ENCODE peak calls at places on chromosomes 2 and 18, in four cellular contexts. One of them, this sample, is unnamed.

GRCh38 chr2:143559202-143559601 is 430.0 kb downstream of the ARHGAP15 start:
- DNase-seq in NCI-H1105: no peak
- DNase-seq in GM03348: no peak
- DNase-seq in activated T-helper 1 cell treated with anti-CD3 and anti-CD28 coated beads, Interleukin-2, amount 50 U/mL, for 16 hours: no peak
- DNase-seq in this sample: no peak

GRCh38 chr2:70503896-70504295 is 49.7 kb downstream of the TGFA start:
- DNase-seq in NCI-H1105: no peak
- DNase-seq in activated T-helper 1 cell treated with anti-CD3 and anti-CD28 coated beads, Interleukin-2, amount 50 U/mL, for 16 hours: no peak
- DNase-seq in GM03348: no peak
- DNase-seq in this sample: no peak

GRCh38 chr2:58235170-58235569 is 6.0 kb downstream of the FANCL start:
- DNase-seq in GM03348: no peak
- DNase-seq in activated T-helper 1 cell treated with anti-CD3 and anti-CD28 coated beads, Interleukin-2, amount 50 U/mL, for 16 hours: no peak
- DNase-seq in NCI-H1105: no peak
- DNase-seq in this sample: no peak

GRCh38 chr2:189327879-189328351 is 113.4 kb upstream of the WDR75 start:
- DNase-seq in NCI-H1105: no peak
- DNase-seq in GM03348: no peak
- DNase-seq in activated T-helper 1 cell treated with anti-CD3 and anti-CD28 coated beads, Interleukin-2, amount 50 U/mL, for 16 hours: no peak
- DNase-seq in this sample: no peak

GRCh38 chr2:73063909-73064875 is 7.3 kb downstream of the SFXN5 start:
- DNase-seq in GM03348: peak
- DNase-seq in activated T-helper 1 cell treated with anti-CD3 and anti-CD28 coated beads, Interleukin-2, amount 50 U/mL, for 16 hours: no peak
- DNase-seq in NCI-H1105: no peak
- DNase-seq in this sample: no peak

GRCh38 chr18:66872277-66872676 is 268.4 kb upstream of the CDH19 start:
- DNase-seq in GM03348: no peak
- DNase-seq in activated T-helper 1 cell treated with anti-CD3 and anti-CD28 coated beads, Interleukin-2, amount 50 U/mL, for 16 hours: no peak
- DNase-seq in NCI-H1105: peak
- DNase-seq in this sample: no peak

GRCh38 chr2:234488913-234489451 is 7.9 kb downstream of the ARL4C start:
- DNase-seq in NCI-H1105: no peak
- DNase-seq in GM03348: no peak
- DNase-seq in activated T-helper 1 cell treated with anti-CD3 and anti-CD28 coated beads, Interleukin-2, amount 50 U/mL, for 16 hours: peak
- DNase-seq in this sample: peak

GRCh38 chr2:45836740-45837139 is 185.3 kb downstream of the PRKCE start:
- DNase-seq in GM03348: no peak
- DNase-seq in activated T-helper 1 cell treated with anti-CD3 and anti-CD28 coated beads, Interleukin-2, amount 50 U/mL, for 16 hours: no peak
- DNase-seq in NCI-H1105: no peak
- DNase-seq in this sample: no peak

GRCh38 chr2:144162652-144163051 is 357.3 kb downstream of the ZEB2 start:
- DNase-seq in GM03348: no peak
- DNase-seq in NCI-H1105: no peak
- DNase-seq in activated T-helper 1 cell treated with anti-CD3 and anti-CD28 coated beads, Interleukin-2, amount 50 U/mL, for 16 hours: peak
- DNase-seq in this sample: peak

GRCh38 chr2:8086796-8087479 is 594.9 kb upstream of the ID2 start:
- DNase-seq in GM03348: peak
- DNase-seq in activated T-helper 1 cell treated with anti-CD3 and anti-CD28 coated beads, Interleukin-2, amount 50 U/mL, for 16 hours: no peak
- DNase-seq in NCI-H1105: no peak
- DNase-seq in this sample: no peak

GRCh38 chr18:10135302-10135926 is 221.6 kb downstream of the VAPA start:
- DNase-seq in activated T-helper 1 cell treated with anti-CD3 and anti-CD28 coated beads, Interleukin-2, amount 50 U/mL, for 16 hours: no peak
- DNase-seq in GM03348: no peak
- DNase-seq in NCI-H1105: no peak
- DNase-seq in this sample: no peak

GRCh38 chr18:23095463-23095862 is 39.8 kb upstream of the CABLES1 start:
- DNase-seq in NCI-H1105: no peak
- DNase-seq in activated T-helper 1 cell treated with anti-CD3 and anti-CD28 coated beads, Interleukin-2, amount 50 U/mL, for 16 hours: no peak
- DNase-seq in GM03348: no peak
- DNase-seq in this sample: no peak

GRCh38 chr2:133884739-133885381 is 316.6 kb upstream of the NCKAP5 start:
- DNase-seq in activated T-helper 1 cell treated with anti-CD3 and anti-CD28 coated beads, Interleukin-2, amount 50 U/mL, for 16 hours: no peak
- DNase-seq in GM03348: peak
- DNase-seq in NCI-H1105: no peak
- DNase-seq in this sample: no peak

GRCh38 chr18:21682276-21683051 is 22.1 kb downstream of the ABHD3 start:
- DNase-seq in GM03348: peak
- DNase-seq in NCI-H1105: no peak
- DNase-seq in activated T-helper 1 cell treated with anti-CD3 and anti-CD28 coated beads, Interleukin-2, amount 50 U/mL, for 16 hours: no peak
- DNase-seq in this sample: no peak

This sample was measured in central memory CD8-positive, alpha-beta T cell.